ENCODE peak calls at places on chromosome 17, in ten cellular contexts. S is tibial nerve; M is IMR-90; G is heart right ventricle; U is tibial artery; P is effector memory CD4-positive, alpha-beta T cell; H is fibroblast of lung; N is CD8-positive, alpha-beta memory T cell; X is psoas muscle; Z is NT2/D1. L is an unnamed sample. For H3K4me1 and H3K9me3, the result is how much of the 10 kb centered on the place peaks cover.

GRCh38 chr17:74954115-74954514 is 18.4 kb downstream of the OTOP3 start:
- DNase-seq in S (no peak), M (no peak), G (no peak), U (no peak), P (no peak), H (no peak), N (no peak), X (no peak), Z (no peak), L (no peak)

GRCh38 chr17:69166957-69167356 is 25.3 kb upstream of the ABCA6 start:
- DNase-seq in S (no peak), M (no peak), G (no peak), U (no peak), P (no peak), H (no peak), N (no peak), X (no peak), Z (no peak), L (no peak)

GRCh38 chr17:81432873-81433451 is 37.7 kb downstream of the BAHCC1 start:
- DNase-seq in S (no peak), M (no peak), G (no peak), U (no peak), P (no peak), H (no peak), N (no peak), X (no peak), Z (no peak), L (no peak)

GRCh38 chr17:79834575-79835469 is 4.4 kb downstream of the CBX4 start:
- DNase-seq in S (no peak), M (no peak), G (peak), U (no peak), P (no peak), H (no peak), N (no peak), X (no peak), Z (no peak), L (peak)

GRCh38 chr17:55237826-55238196 is 26.9 kb upstream of the HLF start:
- DNase-seq in S (no peak), M (no peak), G (no peak), U (no peak), P (no peak), H (peak), N (no peak), X (no peak), Z (no peak), L (no peak)

GRCh38 chr17:52276609-52277008 is 118.1 kb upstream of the CA10 start:
- DNase-seq in S (no peak), M (no peak), G (no peak), U (no peak), P (no peak), H (no peak), N (no peak), X (no peak), Z (no peak), L (no peak)

GRCh38 chr17:48510761-48511604 is 19.8 kb downstream of the HOXB1 start:
- DNase-seq in S (no peak), M (peak), G (no peak), U (no peak), P (no peak), H (peak), N (no peak), X (no peak), Z (no peak), L (no peak)

GRCh38 chr17:68972119-68972704 is 17.0 kb upstream of the ABCA8 start:
- DNase-seq in S (peak), M (peak), G (no peak), U (no peak), P (no peak), H (peak), N (no peak), X (no peak), Z (no peak), L (no peak)

GRCh38 chr17:44775838-44776621 is 17.2 kb downstream of the ADAM11 start:
- DNase-seq in S (peak), M (no peak), G (no peak), U (no peak), P (no peak), H (no peak), N (no peak), X (no peak), Z (no peak), L (no peak)

GRCh38 chr17:4550534-4551039 is 4.6 kb downstream of the MYBBP1A start:
- DNase-seq in S (no peak), M (no peak), G (no peak), U (no peak), P (no peak), H (no peak), N (no peak), X (no peak), Z (no peak), L (peak)

GRCh38 chr17:7560172-7561027 is 1.3 kb upstream of the SENP3 start:
- DNase-seq in S (peak), M (peak), G (peak), U (peak), P (no peak), H (peak), N (peak), X (peak), Z (no peak), L (peak)

GRCh38 chr17:78172284-78173024 is 4.1 kb downstream of the SYNGR2 start:
- DNase-seq in S (peak), M (peak), G (peak), U (peak), P (no peak), H (no peak), N (no peak), X (peak), Z (no peak), L (peak)

GRCh38 chr17:64531955-64532371 is 25.2 kb downstream of the CEP95 start:
- DNase-seq in S (no peak), M (peak), G (no peak), U (no peak), P (no peak), H (peak), N (no peak), X (no peak), Z (no peak), L (no peak)

GRCh38 chr17:16046966-16047365 is 47.3 kb downstream of the TTC19 start:
- DNase-seq in S (no peak), M (peak), G (no peak), U (no peak), P (no peak), H (no peak), N (no peak), X (no peak), Z (no peak), L (no peak)

GRCh38 chr17:76088041-76088867 is 9.3 kb downstream of the ZACN start:
- DNase-seq in S (no peak), M (no peak), G (no peak), U (no peak), P (no peak), H (no peak), N (no peak), X (no peak), Z (no peak), L (no peak)

GRCh38 chr17:40069751-40070643 is 7.2 kb downstream of the THRA start:
- DNase-seq in S (peak), M (peak), G (peak), U (no peak), P (no peak), H (peak), N (peak), X (peak), Z (no peak), L (peak)

GRCh38 chr17:2029911-2030778 is at the start of gene DPH1:
- DNase-seq in S (peak), M (peak), G (peak), U (peak), P (peak), H (peak), N (peak), X (peak), Z (no peak), L (peak)

GRCh38 chr17:2028234-2028614 is 1.7 kb upstream of the DPH1 start:
- DNase-seq in S (no peak), M (no peak), G (no peak), U (no peak), P (no peak), H (no peak), N (no peak), X (no peak), Z (no peak), L (no peak)

GRCh38 chr17:2027528-2028233 is 2.3 kb upstream of the DPH1 start:
- DNase-seq in S (no peak), M (no peak), G (no peak), U (no peak), P (no peak), H (no peak), N (no peak), X (no peak), Z (no peak), L (no peak)

GRCh38 chr17:2030779-2031163 is 818 bp downstream of the DPH1 start:
- DNase-seq in S (no peak), M (no peak), G (peak), U (no peak), P (no peak), H (no peak), N (no peak), X (peak), Z (no peak), L (no peak)

DNA sequence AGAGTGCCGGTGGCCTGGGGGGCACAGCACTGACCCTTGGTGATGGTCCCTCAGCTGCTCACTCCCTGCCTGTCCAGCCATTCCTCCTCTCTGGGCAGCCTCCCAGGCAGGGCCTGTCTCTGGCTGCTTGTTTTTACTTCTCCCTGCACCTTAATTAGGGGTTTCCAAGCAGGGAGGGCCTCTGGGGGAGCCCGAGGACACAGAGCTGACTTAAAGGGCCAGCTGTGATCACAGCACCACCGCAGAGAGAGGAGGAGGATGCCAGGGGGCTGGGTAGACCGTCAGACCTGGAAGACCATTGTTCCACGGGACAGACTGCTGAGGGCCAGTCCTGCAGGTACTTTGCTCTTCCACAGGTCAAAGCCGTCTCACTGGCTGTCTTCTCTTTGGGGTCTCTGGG is 1.2 kb upstream of the DPH1 start:
- DNase-seq in S (no peak), M (no peak), G (no peak), U (no peak), P (no peak), H (no peak), N (no peak), X (no peak), Z (no peak), L (no peak)
- H3K4me1 ChIP-seq in S (under half), M (under half), G (under half), U (under half), P (under half), H (under half), N (under half), X (under half), Z (under half), L (under half)

GRCh38 chr17:29615048-29615385 is 7.7 kb downstream of the CORO6 start:
- DNase-seq in S (no peak), M (no peak), G (no peak), U (no peak), P (peak), H (peak), N (peak), X (peak), Z (no peak), L (no peak)
- H3K4me3 ChIP-seq in S (peak), M (no peak), G (peak), U (no peak), P (peak), H (peak), N (peak), X (peak), Z (peak), L (peak)

DNA sequence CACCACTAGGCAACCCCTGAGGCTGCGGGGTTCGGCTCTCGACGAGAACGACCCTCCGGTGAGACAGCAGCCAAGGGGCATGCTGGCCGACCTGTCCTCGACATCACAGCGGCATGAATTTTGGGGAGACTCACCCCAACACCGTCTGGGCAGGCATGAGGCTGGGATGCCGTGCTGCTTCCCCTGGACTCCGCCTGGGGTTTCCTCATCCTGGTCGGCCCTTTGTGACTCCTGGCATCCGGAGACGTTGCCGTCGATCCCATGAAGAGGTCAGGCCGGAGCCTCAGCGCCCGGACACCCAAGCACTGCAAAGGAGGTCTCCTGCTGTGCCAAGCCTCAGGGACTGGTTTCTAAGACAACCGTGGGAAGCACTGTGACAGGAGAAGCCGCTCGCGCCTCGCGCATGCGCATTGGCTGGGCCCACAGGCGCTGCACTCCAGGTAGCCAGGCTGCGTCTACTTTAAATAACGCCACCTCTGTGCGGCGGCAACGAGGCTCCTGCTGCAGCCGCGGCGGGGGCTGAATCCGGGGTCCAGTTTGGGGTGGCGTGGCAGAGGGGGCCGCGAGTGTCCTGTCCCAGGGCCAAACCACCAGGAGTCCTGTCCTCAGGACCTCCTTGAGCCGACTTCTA is 13.8 kb upstream of the KCNJ18 start:
- DNase-seq in S (no peak), M (no peak), G (no peak), U (no peak), P (no peak), H (no peak), N (no peak), X (no peak), Z (no peak), L (no peak)
- H3K9me3 ChIP-seq in S (under half), M (half or more), G (under half), U (under half), P (under half), H (under half), N (under half), X (under half), Z (under half), L (under half)

GRCh38 chr17:976316-976715 is 3.3 kb downstream of the NXN start:
- DNase-seq in S (no peak), M (no peak), G (no peak), U (no peak), P (no peak), H (no peak), N (no peak), X (no peak), Z (no peak), L (no peak)

GRCh38 chr17:978110-979093 is 1.2 kb downstream of the NXN start:
- DNase-seq in S (no peak), M (peak), G (peak), U (no peak), P (no peak), H (peak), N (no peak), X (peak), Z (no peak), L (peak)

GRCh38 chr17:973053-973452 is 6.5 kb downstream of the NXN start:
- DNase-seq in S (no peak), M (no peak), G (no peak), U (no peak), P (no peak), H (no peak), N (no peak), X (no peak), Z (no peak), L (no peak)

GRCh38 chr17:977163-977562 is 2.4 kb downstream of the NXN start:
- DNase-seq in S (no peak), M (peak), G (no peak), U (no peak), P (no peak), H (no peak), N (no peak), X (no peak), Z (no peak), L (no peak)

GRCh38 chr17:975321-975982 is 4.1 kb downstream of the NXN start:
- DNase-seq in S (no peak), M (no peak), G (no peak), U (no peak), P (no peak), H (no peak), N (no peak), X (no peak), Z (no peak), L (no peak)
- H3K4me1 ChIP-seq in S (under half), M (under half), G (under half), U (under half), P (under half), H (under half), N (under half), X (under half), Z (under half), L (under half)

DNA sequence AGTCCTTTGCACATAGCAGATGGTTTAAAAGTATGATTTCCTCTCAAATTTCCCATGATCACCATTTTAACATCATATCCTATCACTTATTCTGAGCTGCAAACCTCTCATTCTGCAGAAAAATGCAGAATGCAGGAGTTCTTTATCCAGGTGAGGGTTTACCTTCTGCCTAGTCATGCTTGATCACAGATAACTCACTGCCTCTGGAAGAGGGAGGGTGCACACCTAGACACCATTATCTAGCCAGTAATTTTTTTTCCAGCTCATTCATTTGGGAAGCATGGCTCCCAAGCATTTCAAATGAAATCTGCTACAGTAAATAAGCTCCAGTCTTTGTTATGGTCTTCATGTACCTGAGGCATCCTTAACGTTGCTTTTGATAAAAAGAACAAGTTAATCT is 38.0 kb downstream of the RFFL start:
- DNase-seq in S (no peak), M (no peak), G (no peak), U (no peak), P (no peak), H (no peak), N (no peak), X (no peak), Z (no peak), L (no peak)
- H3K4me3 ChIP-seq in S (no peak), M (no peak), G (no peak), U (no peak), P (no peak), H (no peak), N (no peak), X (no peak), Z (no peak), L (no peak)

GRCh38 chr17:22268912-22269220 is 576.5 kb downstream of the KCNJ18 start:
- DNase-seq in S (no peak), M (no peak), G (no peak), U (no peak), P (no peak), H (no peak), N (no peak), X (no peak), Z (no peak), L (no peak)
- H3K9me3 ChIP-seq in S (under half), M (under half), G (under half), U (under half), P (under half), H (under half), N (under half), X (under half), Z (under half), L (under half)

GRCh38 chr17:12831839-12832238 is 42.5 kb downstream of the ARHGAP44 start:
- DNase-seq in S (no peak), M (no peak), G (no peak), U (no peak), P (no peak), H (no peak), N (no peak), X (no peak), Z (no peak), L (no peak)
- H3K4me1 ChIP-seq in S (under half), M (under half), G (under half), U (under half), P (under half), H (under half), N (under half), X (under half), Z (under half), L (under half)

DNA sequence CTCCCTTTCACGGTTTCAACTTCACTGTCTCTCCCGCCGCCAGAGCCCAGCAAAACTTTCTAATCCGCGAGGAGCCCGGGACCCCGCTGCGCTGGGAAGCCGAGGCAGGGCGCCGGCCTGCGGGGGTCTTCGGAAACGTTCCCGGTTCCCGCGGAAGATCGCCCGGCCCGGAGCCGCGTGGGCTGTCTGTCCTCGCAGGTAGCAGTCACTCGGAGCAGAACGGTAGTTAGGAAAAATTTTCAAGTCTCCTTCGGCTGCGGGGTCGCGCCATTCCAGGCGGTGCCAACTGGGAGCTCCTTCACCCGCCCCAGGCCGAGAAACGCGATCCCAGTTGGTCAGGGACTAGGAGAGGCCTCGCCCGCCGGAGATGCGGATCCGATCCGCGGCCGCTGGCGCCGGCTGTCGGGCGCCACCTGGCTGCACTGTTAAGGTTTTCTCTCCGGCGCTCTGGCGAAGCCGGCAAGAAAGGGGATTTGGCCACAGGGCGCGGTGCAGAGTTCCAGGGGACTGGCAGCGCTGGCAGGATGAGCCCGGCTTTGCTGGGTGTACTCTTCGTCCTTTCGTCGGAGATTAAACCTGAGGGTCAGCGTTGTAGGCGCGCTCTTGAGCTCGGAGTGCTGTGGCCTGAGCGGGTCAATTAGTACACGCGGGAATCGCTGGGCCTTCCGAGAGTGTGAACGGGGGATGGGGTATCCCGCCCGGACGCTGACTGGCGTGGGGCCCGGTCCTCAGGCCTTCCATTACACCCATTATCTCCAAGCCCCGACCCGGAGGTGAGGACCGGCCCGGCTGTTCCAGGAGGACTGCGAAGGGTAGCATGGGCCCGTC is 135.4 kb downstream of the KCNJ12 start:
- DNase-seq in S (peak), M (peak), G (peak), U (peak), P (peak), H (peak), N (peak), X (peak), Z (peak), L (peak)
- H3K4me3 ChIP-seq in S (peak), M (peak), G (peak), U (peak), P (peak), H (peak), N (peak), X (peak), Z (peak), L (peak)

GRCh38 chr17:22506231-22506630 is 813.9 kb downstream of the KCNJ18 start:
- DNase-seq in S (no peak), M (no peak), G (no peak), U (no peak), P (no peak), H (no peak), N (no peak), X (no peak), Z (no peak), L (no peak)

GRCh38 chr17:22507823-22508222 is 815.5 kb downstream of the KCNJ18 start:
- DNase-seq in S (no peak), M (no peak), G (no peak), U (no peak), P (no peak), H (no peak), N (no peak), X (no peak), Z (peak), L (no peak)

GRCh38 chr17:22505660-22506059 is 813.3 kb downstream of the KCNJ18 start:
- DNase-seq in S (no peak), M (no peak), G (no peak), U (no peak), P (no peak), H (no peak), N (no peak), X (no peak), Z (no peak), L (no peak)

GRCh38 chr17:22506861-22507260 is 814.5 kb downstream of the KCNJ18 start:
- DNase-seq in S (no peak), M (no peak), G (no peak), U (no peak), P (no peak), H (no peak), N (no peak), X (no peak), Z (no peak), L (no peak)

DNA sequence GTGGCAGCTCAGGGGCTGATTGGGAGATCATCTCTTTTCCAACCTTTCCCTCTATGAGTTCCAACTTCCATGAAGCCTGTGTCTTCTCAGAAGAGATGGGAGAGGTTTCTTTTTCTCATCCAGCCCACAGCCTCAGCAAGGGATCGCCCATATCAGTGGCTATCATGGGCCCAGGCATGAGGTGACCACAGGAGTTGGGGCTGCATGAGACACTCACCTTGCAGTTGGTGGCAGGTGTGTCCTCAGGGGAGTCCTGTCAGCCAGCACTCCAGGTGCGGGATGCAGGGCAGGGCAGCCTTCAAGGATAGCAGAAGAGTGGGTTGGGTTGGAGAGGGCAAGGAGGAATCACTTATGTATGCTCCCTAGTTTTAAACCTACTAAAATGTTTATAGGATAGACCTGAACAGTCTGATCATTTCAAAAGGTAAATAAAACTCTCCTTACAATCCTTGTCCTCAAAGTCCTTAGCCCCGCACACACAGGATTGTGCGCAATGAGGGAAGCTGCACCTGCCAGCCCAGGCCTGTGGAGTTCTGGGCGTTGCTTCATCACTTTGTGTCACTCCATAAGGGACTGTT is 811.1 kb downstream of the KCNJ18 start:
- DNase-seq in S (no peak), M (no peak), G (no peak), U (no peak), P (no peak), H (no peak), N (no peak), X (no peak), Z (no peak), L (no peak)
- H3K9me3 ChIP-seq in S (under half), M (under half), G (under half), U (under half), P (under half), H (under half), N (under half), X (under half), Z (under half), L (under half)

L was measured in heart left ventricle.